ENCODE peak calls at places on chromosomes 1 and 21, in nine cellular contexts. X, J, P, T, B, V, M, Z and L are unnamed samples.
A peak's percentile ranks its signal among the peaks of the same experiment; 100 is the strongest.

GRCh38 chr1:118122234-118123004 is 62.6 kb downstream of the SPAG17 start:
- DNase-seq in X (no peak), J (no peak), P (no peak), T (no peak), B (no peak), V (no peak), M (no peak), Z (no peak), L (no peak)

GRCh38 chr1:156103521-156103947 is 11.0 kb upstream of the LMNA start:
- DNase-seq in X (no peak), J (peak; percentile 87), P (no peak), T (no peak), B (no peak), V (peak; percentile 37), M (no peak), Z (no peak), L (no peak)

GRCh38 chr1:112934562-112934952 is 21.4 kb downstream of the SLC16A1 start:
- DNase-seq in X (no peak), J (no peak), P (no peak), T (no peak), B (no peak), V (no peak), M (no peak), Z (no peak), L (no peak)

GRCh38 chr1:27591622-27592021 is 12.3 kb downstream of the AHDC1 start:
- DNase-seq in X (no peak), J (no peak), P (no peak), T (no peak), B (no peak), V (no peak), M (no peak), Z (no peak), L (no peak)

GRCh38 chr1:42210421-42211133 is 46.0 kb upstream of the GUCA2A start:
- DNase-seq in X (no peak), J (peak; percentile 39), P (peak; percentile 78), T (no peak), B (no peak), V (no peak), M (no peak), Z (no peak), L (no peak)

GRCh38 chr21:18204931-18205330 is 39.7 kb upstream of the CHODL start:
- DNase-seq in X (no peak), J (no peak), P (no peak), T (no peak), B (no peak), V (no peak), M (no peak), Z (no peak), L (no peak)

GRCh38 chr1:201422436-201423030 is 1.0 kb upstream of the TNNI1 start:
- DNase-seq in X (no peak), J (no peak), P (peak; percentile 77), T (no peak), B (no peak), V (no peak), M (no peak), Z (no peak), L (no peak)

GRCh38 chr1:218371927-218372672 is 27.0 kb downstream of the TGFB2 start:
- DNase-seq in X (no peak), J (peak; percentile 91), P (peak; percentile 49), T (no peak), B (no peak), V (peak; percentile 86), M (no peak), Z (no peak), L (no peak)

GRCh38 chr1:30541721-30542485 is 181.5 kb downstream of the MATN1 start:
- DNase-seq in X (no peak), J (no peak), P (no peak), T (no peak), B (no peak), V (no peak), M (no peak), Z (no peak), L (no peak)

GRCh38 chr1:30757196-30757949 is at the start of gene LAPTM5:
- DNase-seq in X (no peak), J (peak; percentile 79), P (peak; percentile 74), T (peak; percentile 56), B (no peak), V (peak; percentile 41), M (no peak), Z (no peak), L (peak; percentile 53)

GRCh38 chr1:192977089-192977706 is 82.0 kb downstream of the UCHL5 start:
- DNase-seq in X (no peak), J (no peak), P (no peak), T (no peak), B (no peak), V (no peak), M (no peak), Z (no peak), L (no peak)

GRCh38 chr21:42097274-42097673 is 26.2 kb downstream of the UMODL1 start:
- DNase-seq in X (no peak), J (no peak), P (no peak), T (no peak), B (no peak), V (no peak), M (no peak), Z (no peak), L (no peak)